ENCODE peak calls at places on chromosomes 12 and 14, in seven cellular contexts. One of them, this sample, is unnamed.

GRCh38 chr12:130459916-130460315 is 122.2 kb downstream of the PIWIL1 start:
- DNase-seq in uterus: no peak
- DNase-seq in dorsolateral prefrontal cortex: no peak
- DNase-seq in fibroblast of lung: no peak
- DNase-seq in adipocyte: no peak
- DNase-seq in GM23248: no peak
- DNase-seq in stomach: no peak
- DNase-seq in this sample: no peak

GRCh38 chr14:55329999-55330710 is 58.9 kb downstream of the FBXO34 start:
- DNase-seq in GM23248: peak; percentile 61
- DNase-seq in uterus: no peak
- DNase-seq in adipocyte: peak; percentile 34
- DNase-seq in stomach: no peak
- DNase-seq in fibroblast of lung: peak; percentile 11
- DNase-seq in dorsolateral prefrontal cortex: no peak
- DNase-seq in this sample: no peak

GRCh38 chr14:65095633-65096205 is 6.6 kb downstream of the MAX start:
- DNase-seq in uterus: peak; percentile 81
- DNase-seq in adipocyte: peak; percentile 87
- DNase-seq in stomach: peak; percentile 72
- DNase-seq in fibroblast of lung: peak; percentile 88
- DNase-seq in GM23248: peak; percentile 73
- DNase-seq in dorsolateral prefrontal cortex: peak; percentile 48
- DNase-seq in this sample: no peak

GRCh38 chr12:130948136-130948535 is 5.6 kb upstream of the ADGRD1 start:
- DNase-seq in fibroblast of lung: no peak
- DNase-seq in adipocyte: no peak
- DNase-seq in uterus: no peak
- DNase-seq in GM23248: no peak
- DNase-seq in stomach: no peak
- DNase-seq in dorsolateral prefrontal cortex: no peak
- DNase-seq in this sample: no peak

GRCh38 chr14:23550827-23551265 is 719 bp downstream of the ZFHX2 start:
- DNase-seq in stomach: no peak
- DNase-seq in fibroblast of lung: no peak
- DNase-seq in dorsolateral prefrontal cortex: peak; percentile 57
- DNase-seq in uterus: no peak
- DNase-seq in GM23248: peak; percentile 45
- DNase-seq in adipocyte: peak; percentile 52
- DNase-seq in this sample: peak; percentile 59

GRCh38 chr14:58428011-58428807 is 690 bp downstream of the KIAA0586 start:
- DNase-seq in fibroblast of lung: peak; percentile 67
- DNase-seq in dorsolateral prefrontal cortex: no peak
- DNase-seq in stomach: no peak
- DNase-seq in GM23248: peak; percentile 78
- DNase-seq in uterus: no peak
- DNase-seq in adipocyte: peak; percentile 77
- DNase-seq in this sample: peak; percentile 22

GRCh38 chr12:120696599-120696998 is 9.7 kb downstream of the MLEC start:
- DNase-seq in uterus: no peak
- DNase-seq in stomach: no peak
- DNase-seq in adipocyte: no peak
- DNase-seq in fibroblast of lung: no peak
- DNase-seq in GM23248: no peak
- DNase-seq in dorsolateral prefrontal cortex: no peak
- DNase-seq in this sample: no peak

GRCh38 chr14:97074456-97074855 is 277.3 kb downstream of the VRK1 start:
- DNase-seq in adipocyte: no peak
- DNase-seq in dorsolateral prefrontal cortex: no peak
- DNase-seq in stomach: no peak
- DNase-seq in GM23248: no peak
- DNase-seq in uterus: no peak
- DNase-seq in fibroblast of lung: no peak
- DNase-seq in this sample: no peak

GRCh38 chr12:28035483-28035882 is 63.0 kb upstream of the PTHLH start:
- DNase-seq in uterus: no peak
- DNase-seq in GM23248: peak; percentile 72
- DNase-seq in fibroblast of lung: peak; percentile 83
- DNase-seq in dorsolateral prefrontal cortex: no peak
- DNase-seq in stomach: no peak
- DNase-seq in adipocyte: peak; percentile 62
- DNase-seq in this sample: no peak

GRCh38 chr12:53170876-53171724 is 9.4 kb upstream of the ZNF740 start:
- DNase-seq in adipocyte: no peak
- DNase-seq in dorsolateral prefrontal cortex: no peak
- DNase-seq in uterus: no peak
- DNase-seq in stomach: peak; percentile 9
- DNase-seq in GM23248: no peak
- DNase-seq in fibroblast of lung: no peak
- DNase-seq in this sample: no peak

GRCh38 chr14:51950007-51950406 is 39.3 kb upstream of the RTRAF start:
- DNase-seq in stomach: no peak
- DNase-seq in uterus: no peak
- DNase-seq in dorsolateral prefrontal cortex: no peak
- DNase-seq in adipocyte: no peak
- DNase-seq in GM23248: peak; percentile 37
- DNase-seq in fibroblast of lung: peak; percentile 20
- DNase-seq in this sample: no peak

GRCh38 chr12:49507139-49507538 is 31.7 kb upstream of the KCNH3 start:
- DNase-seq in fibroblast of lung: peak; percentile 87
- DNase-seq in GM23248: peak; percentile 79
- DNase-seq in uterus: no peak
- DNase-seq in dorsolateral prefrontal cortex: no peak
- DNase-seq in adipocyte: peak; percentile 86
- DNase-seq in stomach: no peak
- DNase-seq in this sample: no peak

GRCh38 chr12:53232641-53233538 is 881 bp upstream of the RARG start:
- DNase-seq in fibroblast of lung: peak; percentile 49
- DNase-seq in stomach: peak; percentile 70
- DNase-seq in adipocyte: peak; percentile 66
- DNase-seq in dorsolateral prefrontal cortex: no peak
- DNase-seq in uterus: no peak
- DNase-seq in GM23248: peak; percentile 78
- DNase-seq in this sample: peak; percentile 81

GRCh38 chr14:100615736-100616695 is 28.8 kb upstream of the BEGAIN start:
- DNase-seq in stomach: no peak
- DNase-seq in uterus: peak; percentile 1
- DNase-seq in adipocyte: no peak
- DNase-seq in dorsolateral prefrontal cortex: peak; percentile 31
- DNase-seq in GM23248: no peak
- DNase-seq in fibroblast of lung: no peak
- DNase-seq in this sample: no peak

GRCh38 chr12:132537836-132538235 is 47.9 kb downstream of the FBRSL1 start:
- DNase-seq in adipocyte: no peak
- DNase-seq in stomach: no peak
- DNase-seq in fibroblast of lung: no peak
- DNase-seq in uterus: no peak
- DNase-seq in GM23248: no peak
- DNase-seq in dorsolateral prefrontal cortex: no peak
- DNase-seq in this sample: no peak

GRCh38 chr14:25111061-25111601 is 61.2 kb upstream of the STXBP6 start:
- DNase-seq in uterus: no peak
- DNase-seq in stomach: peak; percentile 49
- DNase-seq in GM23248: peak; percentile 98
- DNase-seq in adipocyte: peak; percentile 97
- DNase-seq in fibroblast of lung: peak; percentile 75
- DNase-seq in dorsolateral prefrontal cortex: no peak
- DNase-seq in this sample: no peak

GRCh38 chr12:46722737-46723136 is 103.1 kb downstream of the SLC38A4 start:
- DNase-seq in dorsolateral prefrontal cortex: no peak
- DNase-seq in GM23248: peak; percentile 23
- DNase-seq in fibroblast of lung: peak; percentile 74
- DNase-seq in uterus: no peak
- DNase-seq in adipocyte: no peak
- DNase-seq in stomach: no peak
- DNase-seq in this sample: no peak

GRCh38 chr12:97167598-97167997 is 260.5 kb downstream of the NEDD1 start:
- DNase-seq in fibroblast of lung: no peak
- DNase-seq in dorsolateral prefrontal cortex: no peak
- DNase-seq in stomach: no peak
- DNase-seq in uterus: no peak
- DNase-seq in GM23248: peak; percentile 13
- DNase-seq in adipocyte: no peak
- DNase-seq in this sample: no peak

GRCh38 chr12:93849946-93850345 is 172.8 kb downstream of the CRADD start:
- DNase-seq in GM23248: no peak
- DNase-seq in stomach: no peak
- DNase-seq in fibroblast of lung: no peak
- DNase-seq in dorsolateral prefrontal cortex: no peak
- DNase-seq in adipocyte: no peak
- DNase-seq in uterus: no peak
- DNase-seq in this sample: no peak

GRCh38 chr12:93853698-93854478 is 176.7 kb downstream of the CRADD start:
- DNase-seq in fibroblast of lung: no peak
- DNase-seq in dorsolateral prefrontal cortex: no peak
- DNase-seq in uterus: no peak
- DNase-seq in GM23248: no peak
- DNase-seq in adipocyte: no peak
- DNase-seq in stomach: no peak
- DNase-seq in this sample: no peak

GRCh38 chr12:93850476-93850875 is 173.3 kb downstream of the CRADD start:
- DNase-seq in GM23248: no peak
- DNase-seq in stomach: no peak
- DNase-seq in adipocyte: no peak
- DNase-seq in fibroblast of lung: no peak
- DNase-seq in uterus: no peak
- DNase-seq in dorsolateral prefrontal cortex: no peak
- DNase-seq in this sample: no peak

GRCh38 chr12:93851245-93851665 is 174.1 kb downstream of the CRADD start:
- DNase-seq in GM23248: no peak
- DNase-seq in dorsolateral prefrontal cortex: no peak
- DNase-seq in fibroblast of lung: no peak
- DNase-seq in adipocyte: no peak
- DNase-seq in uterus: no peak
- DNase-seq in stomach: no peak
- DNase-seq in this sample: peak; percentile 39

GRCh38 chr12:93852067-93852466 is 174.9 kb downstream of the CRADD start:
- DNase-seq in adipocyte: no peak
- DNase-seq in fibroblast of lung: no peak
- DNase-seq in GM23248: no peak
- DNase-seq in dorsolateral prefrontal cortex: no peak
- DNase-seq in uterus: no peak
- DNase-seq in stomach: no peak
- DNase-seq in this sample: no peak
- H3K4me3 ChIP-seq in adipocyte: no peak overlapping the region
- H3K4me3 ChIP-seq in fibroblast of lung: no peak overlapping the region
- H3K4me3 ChIP-seq in GM23248: no peak overlapping the region
- H3K4me3 ChIP-seq in dorsolateral prefrontal cortex: no peak overlapping the region
- H3K4me3 ChIP-seq in uterus: no peak overlapping the region
- H3K4me3 ChIP-seq in stomach: no peak overlapping the region
- H3K4me3 ChIP-seq in this sample: no peak overlapping the region

GRCh38 chr12:115160290-115161108 is 476.5 kb upstream of the TBX3 start:
- DNase-seq in uterus: no peak
- DNase-seq in stomach: no peak
- DNase-seq in dorsolateral prefrontal cortex: no peak
- DNase-seq in fibroblast of lung: no peak
- DNase-seq in GM23248: no peak
- DNase-seq in adipocyte: no peak
- DNase-seq in this sample: no peak
- H3K4me3 ChIP-seq in uterus: no peak overlapping the region
- H3K4me3 ChIP-seq in stomach: no peak overlapping the region
- H3K4me3 ChIP-seq in dorsolateral prefrontal cortex: no peak overlapping the region
- H3K4me3 ChIP-seq in fibroblast of lung: no peak overlapping the region
- H3K4me3 ChIP-seq in GM23248: no peak overlapping the region
- H3K4me3 ChIP-seq in adipocyte: no peak overlapping the region
- H3K4me3 ChIP-seq in this sample: no peak overlapping the region

DNA sequence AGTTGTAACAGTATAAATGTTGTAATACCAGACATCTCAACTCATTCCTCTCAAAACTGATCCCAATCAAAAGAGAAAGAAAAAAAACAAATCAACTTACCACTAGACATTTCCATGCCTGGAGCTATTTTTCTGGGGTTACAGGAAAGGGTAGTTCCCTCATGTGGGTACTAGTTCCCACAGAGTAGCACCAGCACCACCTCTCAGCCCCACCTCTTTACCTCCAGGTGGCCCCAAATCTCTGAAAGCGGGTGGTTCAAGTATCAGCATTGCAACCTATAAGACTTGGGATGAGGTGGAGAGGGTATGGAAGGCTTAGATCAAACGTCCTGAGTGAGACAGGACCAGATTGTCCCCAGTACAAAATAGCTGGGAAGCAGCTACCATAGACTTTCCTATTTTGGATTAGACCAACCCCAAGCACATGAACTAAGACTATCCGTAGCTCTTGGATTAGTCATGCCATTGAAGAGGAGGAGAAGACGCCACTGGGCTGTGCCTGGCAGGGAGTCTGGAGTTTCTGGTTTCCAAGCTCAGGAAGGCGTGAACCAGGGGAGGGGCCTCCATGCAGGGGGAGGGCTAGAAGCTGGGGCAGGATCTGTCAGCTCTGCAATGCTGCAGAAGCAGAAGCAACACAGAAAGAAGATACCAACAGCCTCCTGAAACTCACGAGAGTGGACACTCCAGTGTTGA is at the start of gene SLC39A2:
- DNase-seq in dorsolateral prefrontal cortex: no peak
- DNase-seq in fibroblast of lung: peak; percentile 51
- DNase-seq in stomach: no peak
- DNase-seq in GM23248: peak; percentile 91
- DNase-seq in uterus: no peak
- DNase-seq in adipocyte: peak; percentile 63
- DNase-seq in this sample: peak; percentile 84
- H3K4me3 ChIP-seq in dorsolateral prefrontal cortex: no peak within 1 kb of the TSS
- H3K4me3 ChIP-seq in fibroblast of lung: no peak within 1 kb of the TSS
- H3K4me3 ChIP-seq in stomach: no peak within 1 kb of the TSS
- H3K4me3 ChIP-seq in GM23248: no peak within 1 kb of the TSS
- H3K4me3 ChIP-seq in uterus: no peak within 1 kb of the TSS
- H3K4me3 ChIP-seq in adipocyte: peak within 1 kb of the TSS; percentile 26
- H3K4me3 ChIP-seq in this sample: no peak within 1 kb of the TSS

GRCh38 chr14:105064001-105064400 is 1.2 kb downstream of the GPR132 start:
- DNase-seq in dorsolateral prefrontal cortex: no peak
- DNase-seq in GM23248: no peak
- DNase-seq in adipocyte: no peak
- DNase-seq in fibroblast of lung: no peak
- DNase-seq in uterus: no peak
- DNase-seq in stomach: no peak
- DNase-seq in this sample: no peak
- H3K4me3 ChIP-seq in dorsolateral prefrontal cortex: no peak overlapping the region
- H3K4me3 ChIP-seq in GM23248: no peak overlapping the region
- H3K4me3 ChIP-seq in adipocyte: no peak overlapping the region
- H3K4me3 ChIP-seq in fibroblast of lung: no peak overlapping the region
- H3K4me3 ChIP-seq in uterus: no peak overlapping the region
- H3K4me3 ChIP-seq in stomach: peak overlapping the region; percentile 8
- H3K4me3 ChIP-seq in this sample: no peak overlapping the region

This sample was measured in mucosa of descending colon.